ENCODE peak calls at places on chromosomes 4 and X, in seven cellular contexts. P is body of pancreas, R is K562, M is H1, K is stomach, J is sigmoid colon, Y is uterus. Z is an unnamed sample. For H3K27me3, the result is how much of the 10 kb centered on the place peaks cover.

GRCh38 chrX:130347336-130347735 is 7.6 kb downstream of the SLC25A14 start:
- DNase-seq in P (no peak), Y (no peak), M (no peak), K (no peak), J (no peak), R (no peak), Z (no peak)

GRCh38 chrX:123084797-123085196 is 99.3 kb upstream of the GRIA3 start:
- DNase-seq in R (no peak), P (no peak), J (no peak), M (no peak), Y (no peak), K (no peak), Z (no peak)

GRCh38 chr4:176753049-176753448 is 39.7 kb downstream of the VEGFC start:
- DNase-seq in M (no peak), K (no peak), Y (no peak), J (no peak), P (no peak), R (no peak), Z (no peak)

GRCh38 chrX:31128849-31129248 is 57.0 kb upstream of the FTHL17 start:
- DNase-seq in R (no peak), Y (no peak), J (no peak), P (no peak), K (no peak), M (no peak), Z (no peak)

GRCh38 chr4:1883583-1883982 is 12.4 kb downstream of the NSD2 start:
- DNase-seq in R (peak), M (no peak), J (no peak), K (no peak), P (no peak), Y (no peak), Z (no peak)

GRCh38 chrX:41481264-41482109 is 34.3 kb downstream of the NYX start:
- DNase-seq in Y (no peak), K (no peak), M (no peak), J (no peak), P (no peak), R (peak), Z (no peak)

GRCh38 chrX:13101439-13102139 is 57.2 kb upstream of the FAM9C start:
- DNase-seq in M (no peak), K (peak), Y (peak), J (peak), R (peak), P (peak), Z (peak)

GRCh38 chrX:19904778-19905367 is 17.5 kb upstream of the SH3KBP1 start:
- DNase-seq in R (peak), P (peak), J (no peak), M (no peak), Y (no peak), K (no peak), Z (no peak)

GRCh38 chr4:86358176-86358701 is 1.6 kb downstream of the MAPK10 start:
- DNase-seq in R (no peak), Y (no peak), M (no peak), J (no peak), K (no peak), P (no peak), Z (no peak)

GRCh38 chr4:1872918-1873269 is 1.7 kb downstream of the NSD2 start:
- DNase-seq in M (no peak), K (no peak), R (no peak), Y (no peak), J (no peak), P (no peak), Z (no peak)

GRCh38 chrX:41391606-41392005 is 55.5 kb upstream of the NYX start:
- DNase-seq in J (no peak), R (no peak), P (no peak), K (peak), M (no peak), Y (no peak), Z (no peak)

GRCh38 chrX:51893931-51894696 is 691 bp downstream of the MAGED1 start:
- DNase-seq in R (no peak), Y (peak), M (peak), J (peak), P (peak), K (no peak), Z (no peak)

GRCh38 chr4:42397635-42398447 is 553 bp downstream of the SHISA3 start:
- DNase-seq in M (peak), J (no peak), R (no peak), Y (no peak), P (peak), K (no peak), Z (no peak)

GRCh38 chr4:104351696-104352095 is 143.0 kb downstream of the CXXC4 start:
- DNase-seq in J (no peak), P (no peak), K (no peak), M (no peak), R (no peak), Y (no peak), Z (no peak)

GRCh38 chrX:7552758-7553157 is 290.2 kb upstream of the VCX start:
- DNase-seq in Y (no peak), M (no peak), K (no peak), R (no peak), J (no peak), P (no peak), Z (no peak)

GRCh38 chrX:9586992-9587392 is 122.1 kb downstream of the TBL1X start:
- DNase-seq in P (no peak), M (peak), K (no peak), R (no peak), J (no peak), Y (no peak), Z (no peak)

GRCh38 chr4:124018383-124019317 is 622.1 kb downstream of the SPRY1 start:
- DNase-seq in R (no peak), K (no peak), J (peak), Y (peak), M (no peak), P (peak), Z (no peak)

GRCh38 chrX:2965965-2966364 is 36.8 kb upstream of the ARSD start:
- DNase-seq in K (no peak), R (no peak), M (no peak), P (peak), J (no peak), Y (no peak), Z (no peak)

GRCh38 chrX:40169193-40170086 is 71.7 kb upstream of the BCOR start:
- DNase-seq in K (peak), R (peak), Y (peak), P (peak), M (peak), J (peak), Z (peak)

GRCh38 chr4:145048817-145049216 is 49.2 kb downstream of the ANAPC10 start:
- DNase-seq in P (no peak), J (no peak), R (no peak), Y (no peak), M (no peak), K (no peak), Z (no peak)

GRCh38 chr4:23770011-23770410 is 119.8 kb downstream of the PPARGC1A start:
- DNase-seq in M (no peak), J (no peak), P (no peak), K (no peak), Y (no peak), R (no peak), Z (no peak)

GRCh38 chr4:169774466-169775445 is 17.0 kb upstream of the HPF1 start:
- DNase-seq in R (peak), K (no peak), Y (no peak), P (no peak), M (peak), J (no peak), Z (peak)

GRCh38 chr4:168540865-168541607 is 44.2 kb downstream of the PALLD start:
- DNase-seq in M (no peak), R (no peak), P (no peak), K (no peak), Y (no peak), J (no peak), Z (no peak)
- H3K4me3 ChIP-seq in M (no peak), R (no peak), P (no peak), K (no peak), Y (no peak), J (no peak), Z (no peak)

DNA sequence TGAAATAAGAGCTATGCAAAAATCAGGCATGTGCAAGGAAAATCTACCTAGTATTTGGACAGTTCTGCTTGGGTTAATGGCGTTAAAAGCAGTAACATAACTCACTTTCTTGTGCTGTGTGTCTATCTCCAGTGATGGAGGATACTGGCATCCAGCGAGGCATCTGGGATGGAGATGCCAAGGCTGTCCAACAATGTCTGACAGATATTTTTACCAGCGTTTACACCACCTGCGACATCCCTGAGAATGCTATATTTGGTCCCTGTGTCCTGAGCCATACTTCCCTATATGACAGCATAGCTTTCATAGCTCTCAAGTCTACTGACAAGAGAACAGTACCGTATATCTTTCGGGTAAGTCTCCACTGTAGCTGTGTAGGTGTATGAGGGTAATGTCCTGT is 2.6 kb downstream of the PRDM8 start:
- DNase-seq in Y (no peak), R (no peak), J (no peak), P (no peak), M (no peak), K (no peak), Z (no peak)
- H3K27me3 ChIP-seq in Y (under half), R (under half), J (under half), P (under half), M (half or more), K (under half), Z (under half)

GRCh38 chrX:48539345-48540014 is at the start of gene TBC1D25:
- DNase-seq in P (peak), Y (peak), K (peak), J (peak), M (peak), R (peak), Z (peak)
- TF ChIP-seq POLR2A in P (peak), Y (peak), K (no peak), J (no peak), M (no peak), R (peak), Z (peak)

DNA sequence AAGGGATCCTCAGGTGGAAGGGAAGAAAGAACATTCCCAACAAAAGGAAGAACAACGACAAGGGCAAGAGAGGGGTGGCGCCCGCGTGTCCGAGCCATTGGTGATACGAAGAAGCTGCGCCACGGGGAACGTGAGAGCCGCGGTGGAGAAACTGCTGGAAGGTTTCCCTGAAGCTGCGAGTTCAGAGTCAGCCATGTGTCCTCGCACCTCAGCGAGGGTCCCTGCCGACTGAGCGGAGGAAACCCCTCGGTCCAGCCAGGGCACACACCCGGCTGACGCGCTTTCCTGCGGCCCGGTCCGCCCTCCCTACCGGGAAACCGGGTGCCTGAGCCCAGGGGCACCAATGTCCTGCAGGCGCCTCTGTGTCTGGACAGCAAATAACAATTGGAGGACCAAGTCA is 18.0 kb downstream of the IRF2 start:
- DNase-seq in M (no peak), J (no peak), K (no peak), R (no peak), Y (no peak), P (no peak), Z (peak)
- H3K4me3 ChIP-seq in M (no peak), J (no peak), K (no peak), R (no peak), Y (no peak), P (no peak), Z (no peak)